ENCODE peak calls at places on chromosome 20, in nine cellular contexts. L, R, X, Q, U, Z, B, S and E are unnamed samples.

GRCh38 chr20:25863536-25864325 is 167.1 kb upstream of the ZNF337 start:
- DNase-seq in Q (no peak), S (no peak), U (no peak), X (peak), L (no peak), Z (no peak), B (no peak), R (no peak), E (peak)

GRCh38 chr20:55893031-55893430 is 112.3 kb downstream of the CBLN4 start:
- DNase-seq in X (peak), L (no peak), Z (no peak), U (no peak), R (no peak), S (no peak), Q (no peak), B (no peak), E (no peak)

GRCh38 chr20:5920581-5920980 is 29.8 kb downstream of the TRMT6 start:
- DNase-seq in U (no peak), L (no peak), Z (no peak), X (no peak), S (no peak), B (no peak), R (no peak), Q (no peak), E (peak)

GRCh38 chr20:37354210-37355195 is 8.6 kb downstream of the SRC start:
- DNase-seq in Q (no peak), L (no peak), X (no peak), Z (no peak), B (no peak), R (no peak), S (no peak), U (peak), E (no peak)

GRCh38 chr20:57522380-57522973 is 2.5 kb downstream of the CTCFL start:
- DNase-seq in Q (peak), R (no peak), U (no peak), B (no peak), S (no peak), X (no peak), L (no peak), Z (no peak), E (no peak)

GRCh38 chr20:62318411-62319345 is 15.9 kb downstream of the ADRM1 start:
- DNase-seq in X (peak), Z (no peak), S (no peak), L (no peak), Q (no peak), U (no peak), B (no peak), R (no peak), E (no peak)

GRCh38 chr20:4435671-4436070 is 286.0 kb upstream of the PRND start:
- DNase-seq in U (no peak), Z (no peak), Q (no peak), B (no peak), L (no peak), R (no peak), X (no peak), S (no peak), E (no peak)

GRCh38 chr20:25532015-25532751 is 53.1 kb downstream of the NINL start:
- DNase-seq in Z (no peak), B (peak), Q (no peak), X (no peak), U (no peak), L (peak), R (no peak), S (no peak), E (peak)

GRCh38 chr20:31719644-31720485 is 2.8 kb downstream of the BCL2L1 start:
- DNase-seq in B (peak), R (no peak), X (no peak), S (peak), U (no peak), Z (no peak), Q (no peak), L (peak), E (no peak)

GRCh38 chr20:25284131-25284601 is 36.3 kb downstream of the PYGB start:
- DNase-seq in B (no peak), S (no peak), U (no peak), Z (no peak), X (no peak), L (no peak), R (no peak), Q (no peak), E (no peak)

GRCh38 chr20:19875746-19876145 is 117.7 kb downstream of the RIN2 start:
- DNase-seq in S (peak), X (peak), U (no peak), R (no peak), Q (no peak), L (no peak), B (peak), Z (no peak), E (no peak)

GRCh38 chr20:23091741-23092408 is 5.8 kb upstream of the CD93 start:
- DNase-seq in U (peak), Q (no peak), Z (no peak), X (no peak), S (no peak), B (no peak), R (no peak), L (no peak), E (no peak)

GRCh38 chr20:45020236-45020886 is 54.0 kb downstream of the STK4 start:
- DNase-seq in X (no peak), B (no peak), U (no peak), S (peak), R (no peak), L (no peak), Z (no peak), Q (no peak), E (no peak)

GRCh38 chr20:17863209-17863576 is 105.4 kb downstream of the SNX5 start:
- DNase-seq in S (no peak), B (no peak), R (no peak), L (no peak), Q (no peak), X (no peak), Z (no peak), U (no peak), E (no peak)

GRCh38 chr20:4781211-4781610 is 59.5 kb downstream of the PRND start:
- DNase-seq in Q (no peak), S (peak), Z (no peak), L (no peak), R (no peak), B (no peak), X (no peak), U (no peak), E (no peak)

GRCh38 chr20:37528442-37529213 is 952 bp upstream of the BLCAP start:
- DNase-seq in Q (no peak), U (peak), X (peak), B (no peak), S (no peak), Z (no peak), R (no peak), L (no peak), E (no peak)